ENCODE peak calls at places on chromosomes 12 and 14, in eight cellular contexts. U is NCI-H510A treated with DMSO at 0.1 percent for 48 hours, X is head of caudate nucleus, V is adipocyte, N is T follicular helper cell, W is tibial nerve, Z is GM06990, O is nucleus accumbens. Q is an unnamed sample.

GRCh38 chr14:79281244-79282199 is 929.8 kb downstream of the DIO2 start:
- DNase-seq in U (peak), X (no peak), V (no peak), N (no peak), W (no peak), Z (no peak), O (no peak), Q (peak)

GRCh38 chr12:110932048-110932447 is 11.7 kb upstream of the MYL2 start:
- DNase-seq in U (no peak), X (no peak), V (no peak), N (no peak), W (no peak), Z (no peak), O (no peak), Q (no peak)

GRCh38 chr12:90630006-90630405 is 325.0 kb downstream of the CCER1 start:
- DNase-seq in U (no peak), X (peak), V (peak), N (no peak), W (no peak), Z (no peak), O (no peak), Q (no peak)

GRCh38 chr12:70040141-70040540 is 203.1 kb upstream of the CNOT2 start:
- DNase-seq in U (no peak), X (no peak), V (peak), N (no peak), W (no peak), Z (no peak), O (no peak), Q (no peak)

GRCh38 chr12:106138646-106139421 is at the start of gene NUAK1:
- DNase-seq in U (peak), X (peak), V (peak), N (no peak), W (no peak), Z (no peak), O (peak), Q (peak)

GRCh38 chr14:85799668-85800067 is 269.7 kb downstream of the FLRT2 start:
- DNase-seq in U (no peak), X (no peak), V (no peak), N (no peak), W (no peak), Z (no peak), O (no peak), Q (no peak)

GRCh38 chr12:41108032-41108431 is 80.1 kb upstream of the PDZRN4 start:
- DNase-seq in U (no peak), X (peak), V (peak), N (no peak), W (peak), Z (no peak), O (no peak), Q (no peak)

GRCh38 chr14:99966030-99966429 is 99.2 kb upstream of the EVL start:
- DNase-seq in U (no peak), X (no peak), V (no peak), N (no peak), W (no peak), Z (no peak), O (no peak), Q (no peak)

GRCh38 chr14:104724981-104725771 is 1.1 kb downstream of the ADSS1 start:
- DNase-seq in U (no peak), X (peak), V (peak), N (no peak), W (no peak), Z (no peak), O (no peak), Q (peak)

GRCh38 chr12:125152463-125152862 is 87.2 kb downstream of the AACS start:
- DNase-seq in U (no peak), X (no peak), V (no peak), N (no peak), W (no peak), Z (no peak), O (no peak), Q (no peak)

GRCh38 chr12:34394211-34395055 is 372.1 kb downstream of the ALG10 start:
- DNase-seq in U (no peak), X (peak), V (no peak), N (no peak), W (peak), Z (no peak), O (no peak), Q (no peak)

GRCh38 chr12:42612258-42612608 is 22.7 kb upstream of the PRICKLE1 start:
- DNase-seq in U (no peak), X (no peak), V (peak), N (no peak), W (no peak), Z (no peak), O (no peak), Q (peak)

GRCh38 chr14:77424862-77425261 is 1.5 kb upstream of the NOXRED1 start:
- DNase-seq in U (no peak), X (no peak), V (no peak), N (no peak), W (no peak), Z (no peak), O (no peak), Q (no peak)